ENCODE peak calls at places on chromosome 16, in seven cellular contexts. One of them, this sample, is unnamed.

GRCh38 chr16:71357681-71358080 is 842 bp upstream of the CALB2 start:
- DNase-seq in HCT116: no peak
- DNase-seq in stomach: no peak
- DNase-seq in breast epithelium: no peak
- DNase-seq in naive thymus-derived CD4-positive, alpha-beta T cell: no peak
- DNase-seq in OCI-LY7: no peak
- DNase-seq in tibial artery: no peak
- DNase-seq in this sample: no peak

GRCh38 chr16:87202346-87202745 is 114.8 kb downstream of the C16orf95 start:
- DNase-seq in breast epithelium: no peak
- DNase-seq in tibial artery: no peak
- DNase-seq in OCI-LY7: no peak
- DNase-seq in naive thymus-derived CD4-positive, alpha-beta T cell: no peak
- DNase-seq in stomach: no peak
- DNase-seq in HCT116: no peak
- DNase-seq in this sample: no peak

GRCh38 chr16:31505483-31505882 is 2.7 kb downstream of the RUSF1 start:
- DNase-seq in breast epithelium: no peak
- DNase-seq in naive thymus-derived CD4-positive, alpha-beta T cell: no peak
- DNase-seq in HCT116: no peak
- DNase-seq in stomach: no peak
- DNase-seq in tibial artery: no peak
- DNase-seq in OCI-LY7: peak; percentile 11
- DNase-seq in this sample: no peak

GRCh38 chr16:75789237-75789636 is 62.9 kb upstream of the CPHXL start:
- DNase-seq in breast epithelium: no peak
- DNase-seq in naive thymus-derived CD4-positive, alpha-beta T cell: peak; percentile 17
- DNase-seq in tibial artery: no peak
- DNase-seq in OCI-LY7: peak; percentile 70
- DNase-seq in HCT116: peak; percentile 46
- DNase-seq in stomach: no peak
- DNase-seq in this sample: peak; percentile 34

GRCh38 chr16:49376206-49376605 is 2.6 kb downstream of the C16orf78 start:
- DNase-seq in naive thymus-derived CD4-positive, alpha-beta T cell: no peak
- DNase-seq in breast epithelium: no peak
- DNase-seq in OCI-LY7: no peak
- DNase-seq in tibial artery: no peak
- DNase-seq in HCT116: no peak
- DNase-seq in stomach: no peak
- DNase-seq in this sample: no peak

GRCh38 chr16:67279296-67280089 is at the start of gene PLEKHG4:
- DNase-seq in naive thymus-derived CD4-positive, alpha-beta T cell: peak; percentile 73
- DNase-seq in HCT116: peak; percentile 52
- DNase-seq in breast epithelium: peak; percentile 61
- DNase-seq in stomach: peak; percentile 84
- DNase-seq in OCI-LY7: peak; percentile 46
- DNase-seq in tibial artery: peak; percentile 46
- DNase-seq in this sample: peak; percentile 72

GRCh38 chr16:24844101-24845030 is 1.4 kb upstream of the SLC5A11 start:
- DNase-seq in HCT116: peak; percentile 42
- DNase-seq in OCI-LY7: no peak
- DNase-seq in naive thymus-derived CD4-positive, alpha-beta T cell: no peak
- DNase-seq in tibial artery: no peak
- DNase-seq in breast epithelium: no peak
- DNase-seq in stomach: peak; percentile 48
- DNase-seq in this sample: no peak

GRCh38 chr16:66596986-66597848 is 7.3 kb upstream of the CMTM3 start:
- DNase-seq in breast epithelium: no peak
- DNase-seq in HCT116: no peak
- DNase-seq in stomach: no peak
- DNase-seq in OCI-LY7: no peak
- DNase-seq in tibial artery: no peak
- DNase-seq in naive thymus-derived CD4-positive, alpha-beta T cell: no peak
- DNase-seq in this sample: no peak

GRCh38 chr16:84985079-84986065 is 26.0 kb downstream of the ZDHHC7 start:
- DNase-seq in tibial artery: no peak
- DNase-seq in OCI-LY7: no peak
- DNase-seq in stomach: no peak
- DNase-seq in naive thymus-derived CD4-positive, alpha-beta T cell: no peak
- DNase-seq in HCT116: no peak
- DNase-seq in breast epithelium: no peak
- DNase-seq in this sample: no peak

GRCh38 chr16:56029026-56029425 is 153.9 kb upstream of the CES5A start:
- DNase-seq in stomach: no peak
- DNase-seq in breast epithelium: no peak
- DNase-seq in OCI-LY7: no peak
- DNase-seq in tibial artery: no peak
- DNase-seq in HCT116: no peak
- DNase-seq in naive thymus-derived CD4-positive, alpha-beta T cell: no peak
- DNase-seq in this sample: no peak

GRCh38 chr16:10122026-10122425 is 60.2 kb downstream of the GRIN2A start:
- DNase-seq in breast epithelium: no peak
- DNase-seq in stomach: no peak
- DNase-seq in tibial artery: no peak
- DNase-seq in HCT116: no peak
- DNase-seq in naive thymus-derived CD4-positive, alpha-beta T cell: no peak
- DNase-seq in OCI-LY7: no peak
- DNase-seq in this sample: no peak

GRCh38 chr16:84220851-84221250 is 19.0 kb downstream of the KCNG4 start:
- DNase-seq in stomach: no peak
- DNase-seq in HCT116: no peak
- DNase-seq in breast epithelium: no peak
- DNase-seq in tibial artery: no peak
- DNase-seq in OCI-LY7: no peak
- DNase-seq in naive thymus-derived CD4-positive, alpha-beta T cell: no peak
- DNase-seq in this sample: no peak

GRCh38 chr16:22424161-22424937 is 49.9 kb upstream of the CDR2 start:
- DNase-seq in tibial artery: peak; percentile 52
- DNase-seq in OCI-LY7: no peak
- DNase-seq in breast epithelium: peak; percentile 50
- DNase-seq in HCT116: no peak
- DNase-seq in stomach: no peak
- DNase-seq in naive thymus-derived CD4-positive, alpha-beta T cell: no peak
- DNase-seq in this sample: no peak

DNA sequence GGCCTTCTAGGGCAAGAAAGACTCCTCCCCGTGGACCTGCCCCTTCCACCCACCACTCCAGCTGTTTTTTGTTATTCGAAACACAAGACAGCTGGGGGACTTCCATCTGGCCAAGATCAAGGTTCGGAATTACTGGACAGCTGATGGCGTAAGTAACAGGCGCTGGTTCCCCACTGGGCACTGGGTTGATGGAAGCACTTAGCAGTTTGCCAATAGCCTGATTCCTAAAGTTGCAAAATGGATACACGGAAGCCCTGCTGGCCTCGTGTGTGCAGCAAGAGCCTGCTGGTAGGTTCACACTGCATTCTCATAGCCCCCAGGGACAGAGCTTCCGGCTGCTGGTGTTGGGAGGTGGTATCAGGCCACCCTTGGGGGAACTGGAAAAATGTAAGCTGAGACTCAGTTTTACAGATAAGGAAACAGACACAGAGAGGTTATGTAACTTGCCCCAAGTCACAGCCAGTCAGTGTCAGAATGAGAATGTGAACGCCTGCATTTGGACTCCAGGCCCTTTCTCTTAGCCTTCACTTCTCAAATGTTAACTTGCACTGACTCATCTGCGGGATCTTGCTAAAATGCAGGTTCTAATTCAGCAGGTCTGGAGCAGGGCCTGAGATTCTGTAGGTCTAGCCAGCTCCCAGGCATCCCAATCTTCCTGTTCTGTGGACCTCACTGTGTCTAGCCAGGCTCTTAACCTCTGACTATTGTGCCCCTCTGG is 171.8 kb downstream of the KATNIP start:
- DNase-seq in HCT116: no peak
- DNase-seq in naive thymus-derived CD4-positive, alpha-beta T cell: no peak
- DNase-seq in OCI-LY7: no peak
- DNase-seq in breast epithelium: peak; percentile 42
- DNase-seq in stomach: peak; percentile 34
- DNase-seq in tibial artery: peak; percentile 84
- DNase-seq in this sample: no peak
- H3K4me1 ChIP-seq in HCT116: peaks cover 12% of the 10 kb centered on the region
- H3K4me1 ChIP-seq in naive thymus-derived CD4-positive, alpha-beta T cell: no peaks in the 10 kb centered on the region
- H3K4me1 ChIP-seq in OCI-LY7: no peaks in the 10 kb centered on the region
- H3K4me1 ChIP-seq in breast epithelium: peaks cover 3% of the 10 kb centered on the region
- H3K4me1 ChIP-seq in stomach: peaks cover 47% of the 10 kb centered on the region
- H3K4me1 ChIP-seq in tibial artery: peaks cover 20% of the 10 kb centered on the region
- H3K4me1 ChIP-seq in this sample: peaks cover 2% of the 10 kb centered on the region

DNA sequence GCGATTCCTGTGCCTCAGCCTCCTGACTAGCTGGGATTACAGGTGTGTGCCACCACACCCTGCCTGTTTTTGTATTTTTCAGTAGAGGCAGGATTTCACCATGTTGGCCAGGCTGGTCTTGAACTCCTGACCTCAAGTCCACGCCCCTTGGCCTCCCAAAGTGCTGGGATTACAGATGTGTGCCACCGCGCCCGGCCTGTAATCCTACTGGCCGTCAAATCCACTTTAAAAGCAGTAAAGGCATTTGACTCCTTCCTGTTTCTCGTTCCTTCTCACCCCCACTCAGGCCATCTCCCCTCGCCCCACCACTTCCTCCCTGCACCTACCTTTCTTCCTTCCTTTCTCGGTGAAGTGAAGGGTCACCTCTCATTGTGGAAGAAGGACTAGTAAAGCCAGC is 69.4 kb upstream of the CREBBP start:
- DNase-seq in OCI-LY7: no peak
- DNase-seq in breast epithelium: no peak
- DNase-seq in stomach: no peak
- DNase-seq in HCT116: no peak
- DNase-seq in tibial artery: no peak
- DNase-seq in naive thymus-derived CD4-positive, alpha-beta T cell: no peak
- DNase-seq in this sample: no peak
- H3K4me3 ChIP-seq in OCI-LY7: no peak overlapping the region
- H3K4me3 ChIP-seq in breast epithelium: peak overlapping the region; percentile 59
- H3K4me3 ChIP-seq in stomach: no peak overlapping the region
- H3K4me3 ChIP-seq in HCT116: no peak overlapping the region
- H3K4me3 ChIP-seq in tibial artery: peak overlapping the region; percentile 38
- H3K4me3 ChIP-seq in naive thymus-derived CD4-positive, alpha-beta T cell: no peak overlapping the region
- H3K4me3 ChIP-seq in this sample: no peak overlapping the region

GRCh38 chr16:89540557-89540956 is 19.9 kb upstream of the RPL13 start:
- DNase-seq in breast epithelium: no peak
- DNase-seq in naive thymus-derived CD4-positive, alpha-beta T cell: no peak
- DNase-seq in OCI-LY7: no peak
- DNase-seq in tibial artery: no peak
- DNase-seq in stomach: no peak
- DNase-seq in HCT116: no peak
- DNase-seq in this sample: no peak

GRCh38 chr16:89536886-89537548 is 23.5 kb upstream of the RPL13 start:
- DNase-seq in naive thymus-derived CD4-positive, alpha-beta T cell: no peak
- DNase-seq in OCI-LY7: no peak
- DNase-seq in tibial artery: no peak
- DNase-seq in breast epithelium: no peak
- DNase-seq in HCT116: no peak
- DNase-seq in stomach: no peak
- DNase-seq in this sample: no peak

GRCh38 chr16:89538286-89538685 is 22.2 kb upstream of the RPL13 start:
- DNase-seq in stomach: no peak
- DNase-seq in OCI-LY7: no peak
- DNase-seq in tibial artery: no peak
- DNase-seq in breast epithelium: no peak
- DNase-seq in HCT116: no peak
- DNase-seq in naive thymus-derived CD4-positive, alpha-beta T cell: no peak
- DNase-seq in this sample: no peak

GRCh38 chr16:89536371-89536770 is 24.1 kb upstream of the RPL13 start:
- DNase-seq in OCI-LY7: no peak
- DNase-seq in tibial artery: no peak
- DNase-seq in naive thymus-derived CD4-positive, alpha-beta T cell: no peak
- DNase-seq in HCT116: no peak
- DNase-seq in stomach: no peak
- DNase-seq in breast epithelium: no peak
- DNase-seq in this sample: no peak

GRCh38 chr16:89537549-89537925 is 22.9 kb upstream of the RPL13 start:
- DNase-seq in breast epithelium: no peak
- DNase-seq in stomach: no peak
- DNase-seq in naive thymus-derived CD4-positive, alpha-beta T cell: no peak
- DNase-seq in OCI-LY7: no peak
- DNase-seq in tibial artery: no peak
- DNase-seq in HCT116: no peak
- DNase-seq in this sample: no peak
- H3K36me3 ChIP-seq in breast epithelium: peaks cover 4% of the 10 kb centered on the region
- H3K36me3 ChIP-seq in stomach: peaks cover 97% of the 10 kb centered on the region
- H3K36me3 ChIP-seq in naive thymus-derived CD4-positive, alpha-beta T cell: peaks cover 8% of the 10 kb centered on the region
- H3K36me3 ChIP-seq in OCI-LY7: peaks cover 61% of the 10 kb centered on the region
- H3K36me3 ChIP-seq in tibial artery: peaks cover 96% of the 10 kb centered on the region
- H3K36me3 ChIP-seq in HCT116: peaks cover 41% of the 10 kb centered on the region
- H3K36me3 ChIP-seq in this sample: peaks cover 39% of the 10 kb centered on the region

GRCh38 chr16:27322858-27323780 is 9.3 kb downstream of the IL4R start:
- DNase-seq in OCI-LY7: no peak
- DNase-seq in tibial artery: peak; percentile 0
- DNase-seq in naive thymus-derived CD4-positive, alpha-beta T cell: no peak
- DNase-seq in breast epithelium: peak; percentile 92
- DNase-seq in stomach: peak; percentile 75
- DNase-seq in HCT116: no peak
- DNase-seq in this sample: no peak

GRCh38 chr16:27324851-27325301 is 11.1 kb downstream of the IL4R start:
- DNase-seq in HCT116: no peak
- DNase-seq in tibial artery: no peak
- DNase-seq in breast epithelium: no peak
- DNase-seq in stomach: no peak
- DNase-seq in naive thymus-derived CD4-positive, alpha-beta T cell: no peak
- DNase-seq in OCI-LY7: no peak
- DNase-seq in this sample: no peak

GRCh38 chr16:27325736-27326135 is 12.0 kb downstream of the IL4R start:
- DNase-seq in naive thymus-derived CD4-positive, alpha-beta T cell: no peak
- DNase-seq in stomach: no peak
- DNase-seq in HCT116: no peak
- DNase-seq in breast epithelium: no peak
- DNase-seq in tibial artery: no peak
- DNase-seq in OCI-LY7: no peak
- DNase-seq in this sample: no peak

GRCh38 chr16:27326251-27326650 is 12.5 kb downstream of the IL4R start:
- DNase-seq in HCT116: no peak
- DNase-seq in OCI-LY7: no peak
- DNase-seq in stomach: no peak
- DNase-seq in naive thymus-derived CD4-positive, alpha-beta T cell: no peak
- DNase-seq in breast epithelium: no peak
- DNase-seq in tibial artery: no peak
- DNase-seq in this sample: no peak

DNA sequence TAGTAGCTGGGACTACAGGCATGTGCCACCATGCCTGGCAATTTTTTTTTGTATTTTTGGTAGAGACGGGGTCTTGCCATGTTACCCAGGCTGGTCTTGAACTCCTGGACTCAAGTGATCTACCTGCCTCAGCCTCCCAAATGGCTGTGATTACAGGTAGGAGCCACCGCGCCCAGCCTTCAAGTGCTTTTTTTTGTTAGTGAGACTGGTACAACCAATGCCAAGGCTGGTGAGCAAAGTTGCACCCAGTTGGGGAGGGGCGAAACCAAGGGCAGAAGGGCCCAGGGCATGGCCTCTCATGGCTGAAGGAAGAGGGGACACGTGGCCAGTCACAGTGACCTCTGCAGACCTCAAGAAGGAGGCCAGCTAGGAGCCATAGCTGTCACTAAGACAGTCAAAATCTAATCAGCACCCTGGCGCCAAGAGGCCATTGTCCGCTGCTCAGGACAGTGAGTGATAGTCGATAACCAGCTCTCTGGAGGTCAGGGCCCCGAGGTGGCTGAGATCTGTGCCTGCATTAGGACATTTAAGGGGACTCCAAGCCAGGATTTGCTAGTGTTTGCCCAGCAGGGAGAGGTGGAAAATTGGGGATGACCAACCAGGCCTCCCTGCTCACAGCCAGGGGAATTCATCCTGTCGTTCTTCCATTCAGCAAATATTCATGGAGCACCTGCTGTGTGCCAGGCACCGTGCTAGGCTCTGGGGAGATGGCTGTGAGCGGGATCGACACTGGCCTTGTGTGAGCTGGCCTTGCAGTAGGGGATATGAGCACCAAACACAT is 10.2 kb downstream of the IL4R start:
- DNase-seq in OCI-LY7: no peak
- DNase-seq in naive thymus-derived CD4-positive, alpha-beta T cell: no peak
- DNase-seq in breast epithelium: no peak
- DNase-seq in stomach: no peak
- DNase-seq in tibial artery: no peak
- DNase-seq in HCT116: no peak
- DNase-seq in this sample: no peak
- H3K4me1 ChIP-seq in OCI-LY7: peaks cover 16% of the 10 kb centered on the region
- H3K4me1 ChIP-seq in naive thymus-derived CD4-positive, alpha-beta T cell: peaks cover 29% of the 10 kb centered on the region
- H3K4me1 ChIP-seq in breast epithelium: peaks cover 9% of the 10 kb centered on the region
- H3K4me1 ChIP-seq in stomach: peaks cover 100% of the 10 kb centered on the region
- H3K4me1 ChIP-seq in tibial artery: peaks cover 99% of the 10 kb centered on the region
- H3K4me1 ChIP-seq in HCT116: peaks cover 66% of the 10 kb centered on the region
- H3K4me1 ChIP-seq in this sample: no peaks in the 10 kb centered on the region

This sample was measured in HAP-1.